ENCODE peak calls at places on chromosomes 7 and 10, in six cellular contexts. V, Q, J, O, F and I are unnamed samples.

GRCh38 chr7:47508389-47509380 is 73.2 kb downstream of the TNS3 start:
- DNase-seq in F (no peak), Q (no peak), J (no peak), V (peak; percentile 62), O (no peak), I (no peak)

GRCh38 chr10:21808525-21808924 is 195.0 kb downstream of the DNAJC1 start:
- DNase-seq in V (no peak), O (no peak), F (no peak), J (no peak), Q (no peak), I (no peak)

GRCh38 chr7:134515569-134516468 is 11.5 kb upstream of the AKR1B10 start:
- DNase-seq in J (no peak), Q (no peak), V (no peak), F (peak; percentile 68), O (no peak), I (no peak)

GRCh38 chr7:20797174-20798080 is 10.7 kb upstream of the SP8 start:
- DNase-seq in V (no peak), F (no peak), Q (no peak), J (no peak), O (no peak), I (no peak)

GRCh38 chr10:23391817-23392216 is 47.1 kb upstream of the OTUD1 start:
- DNase-seq in Q (no peak), F (no peak), O (no peak), V (no peak), J (no peak), I (no peak)

GRCh38 chr10:22552888-22553378 is 161.4 kb downstream of the PIP4K2A start:
- DNase-seq in J (peak; percentile 72), V (no peak), Q (no peak), O (no peak), F (no peak), I (no peak)

GRCh38 chr10:104274762-104275721 is 6.1 kb downstream of the GSTO2 start:
- DNase-seq in J (peak; percentile 61), O (no peak), F (peak; percentile 68), Q (peak; percentile 86), V (peak; percentile 68), I (peak; percentile 68)

GRCh38 chr10:43417950-43418768 is 9.2 kb upstream of the HNRNPF start:
- DNase-seq in Q (no peak), V (no peak), F (no peak), J (no peak), O (peak; percentile 76), I (no peak)

GRCh38 chr10:49527061-49527460 is 11.9 kb downstream of the ERCC6 start:
- DNase-seq in V (no peak), O (no peak), J (no peak), Q (no peak), F (no peak), I (no peak)

GRCh38 chr10:29438271-29438670 is 149.4 kb downstream of the LYZL1 start:
- DNase-seq in Q (no peak), F (no peak), J (no peak), O (no peak), V (no peak), I (no peak)

GRCh38 chr7:8564296-8564695 is 130.9 kb downstream of the NXPH1 start:
- DNase-seq in J (no peak), Q (no peak), F (no peak), V (no peak), O (no peak), I (no peak)

GRCh38 chr10:15311885-15312280 is 59.2 kb downstream of the FAM171A1 start:
- DNase-seq in V (no peak), O (no peak), F (no peak), J (no peak), Q (no peak), I (no peak)

GRCh38 chr7:146138926-146139325 is 22.3 kb downstream of the CNTNAP2 start:
- DNase-seq in J (no peak), Q (no peak), O (no peak), F (no peak), V (no peak), I (no peak)

GRCh38 chr10:48456361-48456804 is 148.5 kb downstream of the ARHGAP22 start:
- DNase-seq in V (no peak), J (peak; percentile 56), F (no peak), O (no peak), Q (peak; percentile 32), I (peak; percentile 97)

GRCh38 chr7:114302858-114303257 is 111.8 kb upstream of the FOXP2 start:
- DNase-seq in Q (no peak), V (no peak), J (no peak), O (no peak), F (peak; percentile 4), I (no peak)

GRCh38 chr7:111098011-111098925 is 7.3 kb downstream of the LRRN3 start:
- DNase-seq in O (peak; percentile 59), Q (peak; percentile 50), J (peak; percentile 67), F (peak; percentile 18), V (peak; percentile 72), I (peak; percentile 64)

GRCh38 chr10:58070964-58071363 is 196.7 kb downstream of the IPMK start:
- DNase-seq in O (no peak), Q (no peak), V (no peak), F (no peak), J (no peak), I (no peak)

GRCh38 chr7:129110575-129111376 is 33.7 kb upstream of the TSPAN33 start:
- DNase-seq in V (peak; percentile 18), F (no peak), J (peak; percentile 60), O (no peak), Q (peak; percentile 88), I (peak; percentile 83)

GRCh38 chr10:86042161-86042560 is 324.4 kb downstream of the GRID1 start:
- DNase-seq in Q (no peak), J (no peak), V (no peak), F (no peak), O (no peak), I (no peak)

GRCh38 chr7:147539685-147540084 is 1050.9 kb upstream of the C7orf33 start:
- DNase-seq in J (no peak), F (no peak), V (no peak), Q (no peak), O (no peak), I (no peak)

GRCh38 chr7:97090761-97091353 is 26.6 kb upstream of the SDHAF3 start:
- DNase-seq in J (no peak), O (no peak), V (no peak), F (no peak), Q (no peak), I (no peak)

GRCh38 chr10:70302292-70302691 is 18.5 kb upstream of the NPFFR1 start:
- DNase-seq in J (no peak), F (no peak), V (no peak), Q (no peak), O (no peak), I (no peak)

GRCh38 chr10:51311232-51311631 is 236.9 kb downstream of the PRKG1 start:
- DNase-seq in O (no peak), V (no peak), J (no peak), Q (no peak), F (no peak), I (no peak)

GRCh38 chr10:97843296-97843671 is 6.4 kb upstream of the GOLGA7B start:
- DNase-seq in Q (no peak), O (no peak), F (no peak), J (no peak), V (no peak), I (no peak)

GRCh38 chr7:50677279-50677996 is 105.3 kb downstream of the GRB10 start:
- DNase-seq in O (no peak), J (no peak), F (no peak), V (no peak), Q (no peak), I (no peak)

GRCh38 chr7:50674896-50675835 is 107.5 kb downstream of the GRB10 start:
- DNase-seq in O (no peak), J (no peak), Q (no peak), F (no peak), V (no peak), I (no peak)

GRCh38 chr7:50676754-50677153 is 105.9 kb downstream of the GRB10 start:
- DNase-seq in Q (no peak), V (no peak), O (no peak), J (no peak), F (no peak), I (no peak)

GRCh38 chr7:50674299-50674698 is 108.4 kb downstream of the GRB10 start:
- DNase-seq in Q (no peak), F (no peak), J (no peak), O (no peak), V (no peak), I (no peak)

DNA sequence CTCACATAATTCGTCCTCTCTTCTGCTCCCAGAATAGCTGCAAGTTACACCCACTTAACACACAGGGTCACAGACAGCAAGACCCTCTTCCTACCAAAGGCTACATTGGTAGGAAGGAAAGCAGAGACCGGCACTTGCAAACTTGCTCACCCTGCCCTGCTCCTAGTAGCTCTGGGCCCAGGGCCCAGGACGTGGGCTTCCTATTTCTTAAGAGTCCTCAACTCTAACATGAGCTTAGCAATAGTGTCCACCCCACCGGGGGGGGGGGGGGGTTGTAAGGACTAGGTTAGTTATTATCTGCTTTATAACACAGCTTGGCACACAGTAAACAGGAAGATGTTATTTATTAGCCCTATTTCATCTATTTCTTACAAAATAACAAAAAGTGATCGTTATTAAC is 106.6 kb downstream of the GRB10 start:
- DNase-seq in F (no peak), V (no peak), O (no peak), J (no peak), Q (no peak), I (no peak)
- H3K4me1 ChIP-seq in F (no peaks in the 10 kb centered on the region), V (no peaks in the 10 kb centered on the region), O (no peaks in the 10 kb centered on the region), J (peaks cover 39% of the 10 kb centered on the region), Q (no peaks in the 10 kb centered on the region), I (no peaks in the 10 kb centered on the region)

DNA sequence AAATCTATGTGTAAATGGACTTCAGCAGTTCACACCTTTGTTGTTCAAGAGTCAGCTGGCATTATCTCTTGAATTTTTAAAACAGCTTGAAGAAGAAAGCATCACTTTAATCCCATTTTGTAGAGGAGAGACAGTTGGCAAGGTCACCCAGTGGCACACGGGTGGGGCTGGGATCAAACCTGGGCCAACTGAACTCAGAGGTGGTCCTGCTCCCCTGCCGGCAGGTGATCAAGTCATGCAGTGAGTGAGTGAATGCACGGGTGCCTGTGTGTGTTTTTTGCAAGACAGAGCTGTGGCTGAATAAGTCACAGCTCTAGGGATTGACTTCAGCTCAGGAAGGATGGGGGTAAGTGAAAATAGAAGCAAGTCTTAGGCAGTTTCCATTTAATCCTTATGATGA is 9.5 kb downstream of the GHRHR start:
- DNase-seq in Q (no peak), V (no peak), J (no peak), O (no peak), F (no peak), I (no peak)
- H3K4me1 ChIP-seq in Q (no peaks in the 10 kb centered on the region), V (no peaks in the 10 kb centered on the region), J (no peaks in the 10 kb centered on the region), O (no peaks in the 10 kb centered on the region), F (peaks cover 7% of the 10 kb centered on the region), I (no peaks in the 10 kb centered on the region)

GRCh38 chr10:119207713-119208552 is 562 bp downstream of the GRK5 start:
- DNase-seq in O (peak; percentile 63), F (no peak), Q (no peak), V (peak; percentile 53), J (peak; percentile 73), I (peak; percentile 53)
- H3K4me1 ChIP-seq in O (peaks cover 58% of the 10 kb centered on the region), F (peaks cover 36% of the 10 kb centered on the region), Q (no peaks in the 10 kb centered on the region), V (no peaks in the 10 kb centered on the region), J (peaks cover 34% of the 10 kb centered on the region), I (peaks cover 39% of the 10 kb centered on the region)

DNA sequence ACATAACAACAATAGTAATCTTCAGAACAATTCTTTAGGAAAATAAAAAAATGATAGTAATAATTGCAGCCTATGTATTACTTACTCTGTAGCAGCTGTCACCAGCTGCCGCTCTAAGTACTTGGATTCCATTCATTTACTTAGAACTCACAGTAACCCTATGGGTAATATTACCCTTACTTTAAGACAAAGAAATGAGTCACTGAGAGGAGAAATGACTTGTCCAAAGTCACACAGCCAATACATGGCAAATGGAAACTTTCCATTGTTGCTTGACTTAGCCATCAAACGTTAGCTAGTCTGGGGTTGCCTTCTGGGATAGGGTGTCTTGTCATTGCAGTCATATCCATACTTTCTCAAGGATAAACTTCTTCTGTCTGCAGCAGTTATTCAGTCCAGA is 3.6 kb downstream of the CCNY start:
- DNase-seq in O (no peak), J (no peak), F (no peak), V (no peak), Q (no peak), I (no peak)
- H3K4me1 ChIP-seq in O (peaks cover 62% of the 10 kb centered on the region), J (peaks cover 36% of the 10 kb centered on the region), F (peaks cover 29% of the 10 kb centered on the region), V (peaks cover 24% of the 10 kb centered on the region), Q (no peaks in the 10 kb centered on the region), I (peaks cover 32% of the 10 kb centered on the region)